ENCODE peak calls at places on chromosomes 1 and 21, in seven cellular contexts. One of them, this sample, is unnamed.

GRCh38 chr21:27246741-27247140 is 279.9 kb upstream of the ADAMTS5 start:
- DNase-seq in SK-N-MC: no peak
- DNase-seq in fibroblast of mammary gland: peak; percentile 88
- DNase-seq in SJSA1: peak; percentile 46
- DNase-seq in kidney: no peak
- DNase-seq in OCI-LY7: no peak
- DNase-seq in testis: no peak
- DNase-seq in this sample: no peak

GRCh38 chr1:25168193-25169071 is 63.9 kb downstream of the SYF2 start:
- DNase-seq in SK-N-MC: no peak
- DNase-seq in fibroblast of mammary gland: no peak
- DNase-seq in SJSA1: peak; percentile 15
- DNase-seq in kidney: no peak
- DNase-seq in OCI-LY7: no peak
- DNase-seq in testis: no peak
- DNase-seq in this sample: no peak

GRCh38 chr1:225961659-225962439 is 20.8 kb upstream of the LEFTY2 start:
- DNase-seq in SK-N-MC: no peak
- DNase-seq in fibroblast of mammary gland: no peak
- DNase-seq in SJSA1: peak; percentile 24
- DNase-seq in kidney: no peak
- DNase-seq in OCI-LY7: no peak
- DNase-seq in testis: no peak
- DNase-seq in this sample: no peak

GRCh38 chr1:21001042-21001441 is 175.7 kb downstream of the EIF4G3 start:
- DNase-seq in SK-N-MC: no peak
- DNase-seq in fibroblast of mammary gland: no peak
- DNase-seq in SJSA1: no peak
- DNase-seq in kidney: no peak
- DNase-seq in OCI-LY7: no peak
- DNase-seq in testis: no peak
- DNase-seq in this sample: no peak

GRCh38 chr1:1597275-1597930 is 2.5 kb downstream of the FNDC10 start:
- DNase-seq in SK-N-MC: no peak
- DNase-seq in fibroblast of mammary gland: no peak
- DNase-seq in SJSA1: no peak
- DNase-seq in kidney: no peak
- DNase-seq in OCI-LY7: peak; percentile 43
- DNase-seq in testis: no peak
- DNase-seq in this sample: no peak

GRCh38 chr1:22208973-22209378 is 66.1 kb upstream of the WNT4 start:
- DNase-seq in SK-N-MC: no peak
- DNase-seq in fibroblast of mammary gland: no peak
- DNase-seq in SJSA1: no peak
- DNase-seq in kidney: peak; percentile 57
- DNase-seq in OCI-LY7: no peak
- DNase-seq in testis: no peak
- DNase-seq in this sample: no peak

GRCh38 chr21:14943636-14944035 is 121.2 kb downstream of the NRIP1 start:
- DNase-seq in SK-N-MC: no peak
- DNase-seq in fibroblast of mammary gland: no peak
- DNase-seq in SJSA1: no peak
- DNase-seq in kidney: no peak
- DNase-seq in OCI-LY7: no peak
- DNase-seq in testis: no peak
- DNase-seq in this sample: no peak

GRCh38 chr1:12477936-12478611 is 139.9 kb downstream of the DHRS3 start:
- DNase-seq in SK-N-MC: peak; percentile 70
- DNase-seq in fibroblast of mammary gland: peak; percentile 97
- DNase-seq in SJSA1: peak; percentile 97
- DNase-seq in kidney: peak; percentile 96
- DNase-seq in OCI-LY7: no peak
- DNase-seq in testis: peak; percentile 87
- DNase-seq in this sample: peak; percentile 77

GRCh38 chr1:229114781-229115417 is 156.0 kb upstream of the RAB4A start:
- DNase-seq in SK-N-MC: no peak
- DNase-seq in fibroblast of mammary gland: no peak
- DNase-seq in SJSA1: no peak
- DNase-seq in kidney: no peak
- DNase-seq in OCI-LY7: no peak
- DNase-seq in testis: no peak
- DNase-seq in this sample: no peak

GRCh38 chr1:160905617-160905989 is 20.6 kb upstream of the ITLN1 start:
- DNase-seq in SK-N-MC: no peak
- DNase-seq in fibroblast of mammary gland: no peak
- DNase-seq in SJSA1: no peak
- DNase-seq in kidney: no peak
- DNase-seq in OCI-LY7: no peak
- DNase-seq in testis: no peak
- DNase-seq in this sample: no peak

GRCh38 chr21:35906587-35906986 is 153.7 kb downstream of the SETD4 start:
- DNase-seq in SK-N-MC: no peak
- DNase-seq in fibroblast of mammary gland: no peak
- DNase-seq in SJSA1: no peak
- DNase-seq in kidney: no peak
- DNase-seq in OCI-LY7: no peak
- DNase-seq in testis: no peak
- DNase-seq in this sample: no peak

GRCh38 chr1:212608956-212609700 is 567 bp downstream of the ATF3 start:
- DNase-seq in SK-N-MC: no peak
- DNase-seq in fibroblast of mammary gland: peak; percentile 29
- DNase-seq in SJSA1: peak; percentile 68
- DNase-seq in kidney: peak; percentile 89
- DNase-seq in OCI-LY7: peak; percentile 50
- DNase-seq in testis: peak; percentile 55
- DNase-seq in this sample: peak; percentile 63

GRCh38 chr1:149888999-149889289 is 10.4 kb upstream of the BOLA1 start:
- DNase-seq in SK-N-MC: no peak
- DNase-seq in fibroblast of mammary gland: peak; percentile 62
- DNase-seq in SJSA1: no peak
- DNase-seq in kidney: no peak
- DNase-seq in OCI-LY7: no peak
- DNase-seq in testis: peak; percentile 52
- DNase-seq in this sample: no peak

GRCh38 chr1:109658533-109659051 is 2.7 kb downstream of the GSTM4 start:
- DNase-seq in SK-N-MC: no peak
- DNase-seq in fibroblast of mammary gland: no peak
- DNase-seq in SJSA1: no peak
- DNase-seq in kidney: no peak
- DNase-seq in OCI-LY7: no peak
- DNase-seq in testis: no peak
- DNase-seq in this sample: no peak

GRCh38 chr1:33335020-33335419 is 14.1 kb upstream of the A3GALT2 start:
- DNase-seq in SK-N-MC: no peak
- DNase-seq in fibroblast of mammary gland: no peak
- DNase-seq in SJSA1: no peak
- DNase-seq in kidney: no peak
- DNase-seq in OCI-LY7: no peak
- DNase-seq in testis: no peak
- DNase-seq in this sample: no peak

GRCh38 chr1:156176610-156177210 is 17.2 kb upstream of the SLC25A44 start:
- DNase-seq in SK-N-MC: no peak
- DNase-seq in fibroblast of mammary gland: no peak
- DNase-seq in SJSA1: no peak
- DNase-seq in kidney: no peak
- DNase-seq in OCI-LY7: no peak
- DNase-seq in testis: no peak
- DNase-seq in this sample: no peak

GRCh38 chr1:218350909-218351616 is 5.9 kb downstream of the TGFB2 start:
- DNase-seq in SK-N-MC: no peak
- DNase-seq in fibroblast of mammary gland: no peak
- DNase-seq in SJSA1: peak; percentile 94
- DNase-seq in kidney: no peak
- DNase-seq in OCI-LY7: no peak
- DNase-seq in testis: no peak
- DNase-seq in this sample: no peak
- H3K4me3 ChIP-seq in SK-N-MC: peak overlapping the region; percentile 76
- H3K4me3 ChIP-seq in fibroblast of mammary gland: peak overlapping the region; percentile 28
- H3K4me3 ChIP-seq in SJSA1: peak overlapping the region; percentile 18
- H3K4me3 ChIP-seq in kidney: peak overlapping the region; percentile 15
- H3K4me3 ChIP-seq in OCI-LY7: no peak overlapping the region
- H3K4me3 ChIP-seq in testis: no peak overlapping the region
- H3K4me3 ChIP-seq in this sample: peak overlapping the region; percentile 23

GRCh38 chr1:7838714-7839113 is 14.2 kb downstream of the UTS2 start:
- DNase-seq in SK-N-MC: no peak
- DNase-seq in fibroblast of mammary gland: no peak
- DNase-seq in SJSA1: no peak
- DNase-seq in kidney: no peak
- DNase-seq in OCI-LY7: no peak
- DNase-seq in testis: no peak
- DNase-seq in this sample: no peak
- H3K4me3 ChIP-seq in SK-N-MC: no peak overlapping the region
- H3K4me3 ChIP-seq in fibroblast of mammary gland: no peak overlapping the region
- H3K4me3 ChIP-seq in SJSA1: no peak overlapping the region
- H3K4me3 ChIP-seq in kidney: no peak overlapping the region
- H3K4me3 ChIP-seq in OCI-LY7: no peak overlapping the region
- H3K4me3 ChIP-seq in testis: no peak overlapping the region
- H3K4me3 ChIP-seq in this sample: no peak overlapping the region

GRCh38 chr21:39184050-39184980 is 1.1 kb upstream of the PSMG1 start:
- DNase-seq in SK-N-MC: no peak
- DNase-seq in fibroblast of mammary gland: no peak
- DNase-seq in SJSA1: no peak
- DNase-seq in kidney: no peak
- DNase-seq in OCI-LY7: peak; percentile 37
- DNase-seq in testis: no peak
- DNase-seq in this sample: no peak

GRCh38 chr21:39185157-39185556 is 1.9 kb upstream of the PSMG1 start:
- DNase-seq in SK-N-MC: no peak
- DNase-seq in fibroblast of mammary gland: no peak
- DNase-seq in SJSA1: no peak
- DNase-seq in kidney: no peak
- DNase-seq in OCI-LY7: no peak
- DNase-seq in testis: no peak
- DNase-seq in this sample: no peak

GRCh38 chr21:39187141-39187540 is 3.9 kb upstream of the PSMG1 start:
- DNase-seq in SK-N-MC: no peak
- DNase-seq in fibroblast of mammary gland: no peak
- DNase-seq in SJSA1: no peak
- DNase-seq in kidney: no peak
- DNase-seq in OCI-LY7: no peak
- DNase-seq in testis: no peak
- DNase-seq in this sample: no peak

GRCh38 chr21:39188521-39189139 is 5.4 kb upstream of the PSMG1 start:
- DNase-seq in SK-N-MC: no peak
- DNase-seq in fibroblast of mammary gland: no peak
- DNase-seq in SJSA1: no peak
- DNase-seq in kidney: no peak
- DNase-seq in OCI-LY7: no peak
- DNase-seq in testis: no peak
- DNase-seq in this sample: no peak

DNA sequence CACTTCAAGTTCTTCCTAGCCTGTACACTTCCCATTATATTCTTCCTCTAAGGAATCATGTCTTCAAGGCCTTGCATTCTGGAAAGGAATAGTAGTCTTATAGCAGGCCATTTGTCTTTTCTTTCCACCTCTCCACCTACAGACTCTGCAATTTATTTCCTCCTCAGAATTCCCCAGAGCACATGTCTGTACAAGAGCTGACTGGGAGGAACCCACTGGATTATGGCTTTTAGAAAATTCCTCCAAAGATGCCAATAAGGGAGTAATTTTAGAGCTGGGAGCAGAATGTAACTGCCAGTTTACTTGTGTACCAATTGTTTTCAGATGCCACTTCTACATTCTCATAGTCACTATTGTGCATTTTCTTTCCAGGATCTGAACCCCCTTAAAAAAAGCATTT is 3.4 kb upstream of the PSMG1 start:
- DNase-seq in SK-N-MC: no peak
- DNase-seq in fibroblast of mammary gland: no peak
- DNase-seq in SJSA1: no peak
- DNase-seq in kidney: no peak
- DNase-seq in OCI-LY7: no peak
- DNase-seq in testis: no peak
- DNase-seq in this sample: no peak
- H3K4me3 ChIP-seq in SK-N-MC: no peak overlapping the region
- H3K4me3 ChIP-seq in fibroblast of mammary gland: no peak overlapping the region
- H3K4me3 ChIP-seq in SJSA1: no peak overlapping the region
- H3K4me3 ChIP-seq in kidney: no peak overlapping the region
- H3K4me3 ChIP-seq in OCI-LY7: no peak overlapping the region
- H3K4me3 ChIP-seq in testis: no peak overlapping the region
- H3K4me3 ChIP-seq in this sample: no peak overlapping the region

GRCh38 chr1:111658622-111659021 is 39.0 kb downstream of the RAP1A start:
- DNase-seq in SK-N-MC: no peak
- DNase-seq in fibroblast of mammary gland: no peak
- DNase-seq in SJSA1: no peak
- DNase-seq in kidney: no peak
- DNase-seq in OCI-LY7: no peak
- DNase-seq in testis: no peak
- DNase-seq in this sample: no peak

GRCh38 chr1:111665527-111665926 is 45.9 kb downstream of the RAP1A start:
- DNase-seq in SK-N-MC: no peak
- DNase-seq in fibroblast of mammary gland: no peak
- DNase-seq in SJSA1: no peak
- DNase-seq in kidney: no peak
- DNase-seq in OCI-LY7: no peak
- DNase-seq in testis: no peak
- DNase-seq in this sample: no peak

GRCh38 chr1:111654839-111655238 is 35.2 kb downstream of the RAP1A start:
- DNase-seq in SK-N-MC: no peak
- DNase-seq in fibroblast of mammary gland: no peak
- DNase-seq in SJSA1: no peak
- DNase-seq in kidney: no peak
- DNase-seq in OCI-LY7: no peak
- DNase-seq in testis: no peak
- DNase-seq in this sample: no peak

GRCh38 chr1:111656093-111657017 is 36.8 kb downstream of the RAP1A start:
- DNase-seq in SK-N-MC: no peak
- DNase-seq in fibroblast of mammary gland: peak; percentile 73
- DNase-seq in SJSA1: peak; percentile 35
- DNase-seq in kidney: no peak
- DNase-seq in OCI-LY7: peak; percentile 48
- DNase-seq in testis: peak; percentile 53
- DNase-seq in this sample: no peak

DNA sequence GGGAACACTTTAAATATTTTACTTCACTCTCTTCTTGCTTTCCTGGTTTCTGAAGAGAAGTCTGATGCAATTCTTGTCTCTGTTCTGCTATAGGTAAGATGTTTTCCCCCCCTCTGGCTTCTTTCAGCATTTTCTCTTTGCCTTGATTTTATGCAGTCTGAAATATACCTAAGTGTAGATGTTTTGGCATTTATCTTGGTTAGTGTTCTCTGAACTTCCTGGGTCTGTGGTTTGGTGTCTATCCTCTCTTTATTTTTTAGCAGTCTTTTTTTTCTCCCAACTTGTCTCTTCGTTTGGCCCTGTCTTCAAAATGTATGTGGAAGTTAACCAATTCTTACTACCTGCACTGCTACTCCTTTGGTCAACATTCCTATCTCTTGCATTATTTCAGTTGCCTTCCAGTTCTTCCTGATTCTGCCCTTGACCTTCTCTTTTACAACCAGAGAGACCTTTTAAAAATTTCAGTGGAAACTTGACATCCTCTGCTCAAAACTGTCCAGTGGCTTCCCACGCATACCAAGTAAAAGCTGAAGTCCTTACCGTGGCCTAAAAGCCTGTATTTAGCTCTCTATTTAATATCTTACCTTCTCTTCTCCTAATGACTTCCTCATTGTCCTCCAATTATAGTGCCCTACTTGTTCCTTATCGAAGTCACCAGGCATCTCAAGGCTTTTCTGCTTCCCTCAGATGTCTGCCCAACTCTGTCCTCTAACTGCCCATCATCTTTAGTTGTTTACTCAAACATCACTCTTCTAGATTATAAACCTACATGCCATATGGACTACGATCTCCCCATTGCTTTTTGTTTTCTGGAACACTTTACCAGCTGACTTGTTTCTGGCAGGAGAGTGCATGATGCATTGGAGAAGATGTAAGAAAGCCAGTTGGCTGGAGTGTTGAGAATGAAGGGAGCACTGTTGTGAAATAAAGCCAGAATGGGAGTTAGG is 40.9 kb downstream of the RAP1A start:
- DNase-seq in SK-N-MC: no peak
- DNase-seq in fibroblast of mammary gland: peak; percentile 43
- DNase-seq in SJSA1: no peak
- DNase-seq in kidney: no peak
- DNase-seq in OCI-LY7: no peak
- DNase-seq in testis: no peak
- DNase-seq in this sample: no peak
- H3K4me3 ChIP-seq in SK-N-MC: no peak overlapping the region
- H3K4me3 ChIP-seq in fibroblast of mammary gland: no peak overlapping the region
- H3K4me3 ChIP-seq in SJSA1: no peak overlapping the region
- H3K4me3 ChIP-seq in kidney: no peak overlapping the region
- H3K4me3 ChIP-seq in OCI-LY7: no peak overlapping the region
- H3K4me3 ChIP-seq in testis: no peak overlapping the region
- H3K4me3 ChIP-seq in this sample: no peak overlapping the region

This sample was measured in breast epithelium.